ENCODE peak calls at places on chromosomes 4 and X, in eight cellular contexts. B is stomach, N is suprapubic skin, I is sigmoid colon, F is A549, D is SK-N-SH, C is transverse colon, A is esophagus muscularis mucosa. U is an unnamed sample.
A peak's percentile ranks its signal among the peaks of the same experiment; 100 is the strongest.

GRCh38 chr4:133464311-133464710 is 315.2 kb downstream of the PCDH10 start:
- DNase-seq in A (no peak), D (no peak), I (no peak), N (no peak), B (no peak), C (no peak), F (no peak), U (no peak)

GRCh38 chr4:48780867-48781219 is 764 bp upstream of the FRYL start:
- DNase-seq in I (peak; percentile 67), F (no peak), N (no peak), A (no peak), D (peak; percentile 9), B (peak; percentile 59), C (peak; percentile 60), U (peak; percentile 39)

GRCh38 chr4:104592894-104593470 is 98.3 kb upstream of the CXXC4 start:
- DNase-seq in N (no peak), D (no peak), A (no peak), C (no peak), B (no peak), I (no peak), F (no peak), U (no peak)

GRCh38 chr4:96164814-96165351 is 325.0 kb downstream of the PDHA2 start:
- DNase-seq in N (no peak), D (no peak), C (no peak), I (no peak), B (no peak), F (no peak), A (no peak), U (no peak)

GRCh38 chr4:95193391-95194224 is 355.2 kb downstream of the UNC5C start:
- DNase-seq in D (peak; percentile 32), F (no peak), N (no peak), I (no peak), A (peak; percentile 82), B (no peak), C (no peak), U (no peak)

GRCh38 chr4:48472794-48473193 is 10.3 kb upstream of the SLC10A4 start:
- DNase-seq in F (no peak), I (no peak), N (no peak), A (no peak), B (no peak), D (no peak), C (no peak), U (no peak)

GRCh38 chr4:168674869-168675268 is 178.0 kb downstream of the PALLD start:
- DNase-seq in A (no peak), I (no peak), D (no peak), F (peak; percentile 81), N (no peak), C (no peak), B (no peak), U (no peak)

GRCh38 chr4:83536649-83537352 is 893 bp downstream of the GPAT3 start:
- DNase-seq in I (no peak), C (peak; percentile 14), D (no peak), B (no peak), A (no peak), F (no peak), N (no peak), U (peak; percentile 54)

GRCh38 chr4:150315691-150316090 is 237.4 kb downstream of the DCLK2 start:
- DNase-seq in I (no peak), N (no peak), C (no peak), F (no peak), B (no peak), D (no peak), A (no peak), U (no peak)

GRCh38 chrX:37871626-37872302 is 24.4 kb upstream of the DYNLT3 start:
- DNase-seq in I (no peak), N (no peak), D (no peak), C (no peak), F (peak; percentile 52), B (peak; percentile 29), A (no peak), U (no peak)

DNA sequence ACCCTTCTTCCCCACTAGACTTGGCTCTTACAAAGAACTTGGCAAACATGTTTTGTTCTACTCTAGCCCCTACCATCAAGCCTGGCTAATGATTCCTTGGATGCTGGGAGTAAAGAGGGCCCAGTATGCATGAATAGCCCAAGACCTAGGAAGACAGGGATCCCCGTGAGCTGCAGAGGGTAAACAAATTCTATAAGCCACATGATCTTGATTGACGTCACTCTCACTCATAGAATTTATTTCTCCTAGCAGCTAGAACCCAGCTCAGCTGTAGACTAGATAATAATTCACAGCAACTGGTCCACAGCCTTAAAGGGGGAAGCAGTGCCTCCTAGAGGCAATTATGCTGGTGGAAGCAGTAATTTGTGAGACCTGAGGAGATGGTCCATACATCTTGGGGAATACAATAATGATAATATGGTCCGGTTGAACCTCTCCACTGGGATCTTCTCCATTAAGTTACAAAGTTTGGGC is 16.1 kb upstream of the USO1 start:
- DNase-seq in F (peak; percentile 50), D (no peak), N (no peak), I (no peak), B (no peak), C (peak; percentile 50), A (no peak), U (no peak)
- TF ChIP-seq CTCF in F (peak; percentile 28), D (peak; percentile 48), N (no peak), I (peak; percentile 5), B (no peak), C (peak; percentile 47), A (no peak), U (no peak)

GRCh38 chrX:118730500-118731247 is 3.3 kb downstream of the IL13RA1 start:
- DNase-seq in I (no peak), B (no peak), N (no peak), F (no peak), C (no peak), A (no peak), D (no peak), U (no peak)
- TF ChIP-seq EP300 in I (no peak), B (no peak), N (no peak), F (no peak), C (no peak), A (no peak), D (no peak), U (no peak)

GRCh38 chr4:2820216-2820982 is 23.2 kb upstream of the ADD1 start:
- DNase-seq in I (no peak), D (no peak), B (no peak), F (no peak), A (no peak), C (peak; percentile 11), N (no peak), U (no peak)
- H3K4me1 ChIP-seq in I (no peaks in the 10 kb centered on the region), D (no peaks in the 10 kb centered on the region), B (peaks cover 34% of the 10 kb centered on the region), F (no peaks in the 10 kb centered on the region), A (peaks cover 15% of the 10 kb centered on the region), C (peaks cover 24% of the 10 kb centered on the region), N (peaks cover 38% of the 10 kb centered on the region), U (peaks cover 7% of the 10 kb centered on the region)

GRCh38 chr4:164768516-164768915 is 14.6 kb downstream of the SMIM31 start:
- DNase-seq in I (no peak), D (no peak), A (no peak), C (no peak), B (no peak), F (peak; percentile 2), N (no peak), U (no peak)
- TF ChIP-seq CTCF in I (no peak), D (peak; percentile 63), A (no peak), C (no peak), B (peak; percentile 6), F (peak; percentile 46), N (peak; percentile 19), U (no peak)

GRCh38 chrX:14529288-14529989 is at the start of gene GLRA2:
- DNase-seq in B (no peak), C (peak; percentile 24), D (no peak), I (peak; percentile 39), A (no peak), N (no peak), F (peak; percentile 1), U (peak; percentile 27)
- TF ChIP-seq EP300 in B (no peak), C (no peak), D (no peak), I (no peak), A (no peak), N (no peak), F (no peak), U (no peak)

DNA sequence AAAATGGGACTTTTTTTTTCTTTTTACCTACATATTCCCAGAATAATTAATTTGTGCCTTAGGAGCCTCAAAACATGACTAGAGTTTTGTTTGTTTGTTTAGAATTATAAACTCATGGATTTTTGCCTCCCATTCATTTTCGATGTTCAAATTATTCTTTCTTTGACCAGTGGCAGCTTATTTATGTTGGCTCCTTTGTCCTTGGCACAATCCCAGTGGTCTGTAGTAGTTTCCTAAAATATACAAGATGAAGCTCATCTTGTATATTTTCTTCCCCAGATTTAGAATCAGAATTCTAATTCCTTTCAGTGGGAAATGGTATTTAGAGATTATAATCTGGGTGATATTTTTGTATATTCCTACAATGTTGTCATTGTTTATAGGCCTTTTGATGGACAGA is 27.2 kb downstream of the DCK start:
- DNase-seq in F (no peak), D (no peak), B (no peak), C (no peak), N (no peak), I (no peak), A (no peak), U (no peak)
- H3K4me1 ChIP-seq in F (peaks cover 7% of the 10 kb centered on the region), D (peaks cover 5% of the 10 kb centered on the region), B (peaks cover 4% of the 10 kb centered on the region), C (peaks cover 3% of the 10 kb centered on the region), N (no peaks in the 10 kb centered on the region), I (no peaks in the 10 kb centered on the region), A (peaks cover 8% of the 10 kb centered on the region), U (no peaks in the 10 kb centered on the region)

DNA sequence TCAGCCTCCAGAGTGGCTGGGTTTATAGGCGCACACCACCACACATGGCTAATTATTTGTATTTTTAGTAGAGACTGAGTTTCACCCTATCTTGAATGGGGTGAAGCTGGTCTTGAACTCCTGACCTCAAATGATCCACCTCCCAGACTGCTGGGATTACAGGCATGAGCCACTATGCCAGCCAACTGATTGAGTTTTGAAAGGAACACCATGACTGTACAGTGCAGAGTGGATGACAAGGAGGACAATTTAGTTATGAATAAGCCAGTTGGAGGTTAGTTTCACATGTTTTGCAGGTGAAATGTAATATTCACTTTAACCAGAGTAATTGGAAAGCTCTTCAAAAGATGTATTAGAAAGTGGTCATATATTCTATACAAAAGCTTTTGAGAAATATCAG is 60.8 kb downstream of the PCDH18 start:
- DNase-seq in C (no peak), B (no peak), A (no peak), I (no peak), D (no peak), N (no peak), F (no peak), U (no peak)
- TF ChIP-seq CTCF in C (no peak), B (no peak), A (no peak), I (no peak), D (no peak), N (no peak), F (no peak), U (no peak)

U was measured in ovary.